ENCODE peak calls at places on chromosomes 4 and X, in ten cellular contexts. One of them, this sample, is unnamed.

GRCh38 chrX:109760241-109760921 is 27.3 kb upstream of the ACSL4 start:
- DNase-seq in T follicular helper cell: no peak
- DNase-seq in T-cell: no peak
- DNase-seq in lower lobe of right lung: no peak
- DNase-seq in occipital lobe: no peak
- DNase-seq in anterior cingulate cortex: no peak
- DNase-seq in NB4: no peak
- DNase-seq in glutamatergic neuron: no peak
- DNase-seq in germinal center: no peak
- DNase-seq in stimulated activated CD8-positive, alpha-beta memory T cell treated with anti-CD3 and anti-CD28 coated beads, Interleukin-12 subunit alpha, Interleukin-12 subunit beta, amount 100 ng/mL, for 4 hours: no peak
- DNase-seq in this sample: no peak

GRCh38 chr4:9765091-9765490 is 16.3 kb upstream of the DRD5 start:
- DNase-seq in NB4: peak
- DNase-seq in T follicular helper cell: no peak
- DNase-seq in anterior cingulate cortex: no peak
- DNase-seq in stimulated activated CD8-positive, alpha-beta memory T cell treated with anti-CD3 and anti-CD28 coated beads, Interleukin-12 subunit alpha, Interleukin-12 subunit beta, amount 100 ng/mL, for 4 hours: no peak
- DNase-seq in occipital lobe: no peak
- DNase-seq in glutamatergic neuron: peak
- DNase-seq in germinal center: peak
- DNase-seq in lower lobe of right lung: no peak
- DNase-seq in T-cell: no peak
- DNase-seq in this sample: peak

GRCh38 chr4:164571593-164572385 is 182.1 kb upstream of the SMIM31 start:
- DNase-seq in NB4: no peak
- DNase-seq in T-cell: no peak
- DNase-seq in germinal center: no peak
- DNase-seq in T follicular helper cell: no peak
- DNase-seq in lower lobe of right lung: no peak
- DNase-seq in anterior cingulate cortex: no peak
- DNase-seq in glutamatergic neuron: no peak
- DNase-seq in stimulated activated CD8-positive, alpha-beta memory T cell treated with anti-CD3 and anti-CD28 coated beads, Interleukin-12 subunit alpha, Interleukin-12 subunit beta, amount 100 ng/mL, for 4 hours: no peak
- DNase-seq in occipital lobe: no peak
- DNase-seq in this sample: no peak

GRCh38 chr4:38163216-38164006 is 203.2 kb downstream of the PTTG2 start:
- DNase-seq in anterior cingulate cortex: no peak
- DNase-seq in T follicular helper cell: no peak
- DNase-seq in NB4: no peak
- DNase-seq in germinal center: no peak
- DNase-seq in T-cell: no peak
- DNase-seq in glutamatergic neuron: no peak
- DNase-seq in stimulated activated CD8-positive, alpha-beta memory T cell treated with anti-CD3 and anti-CD28 coated beads, Interleukin-12 subunit alpha, Interleukin-12 subunit beta, amount 100 ng/mL, for 4 hours: no peak
- DNase-seq in occipital lobe: no peak
- DNase-seq in lower lobe of right lung: no peak
- DNase-seq in this sample: no peak

GRCh38 chr4:184514121-184514988 is 40.0 kb upstream of the IRF2 start:
- DNase-seq in T-cell: no peak
- DNase-seq in T follicular helper cell: no peak
- DNase-seq in stimulated activated CD8-positive, alpha-beta memory T cell treated with anti-CD3 and anti-CD28 coated beads, Interleukin-12 subunit alpha, Interleukin-12 subunit beta, amount 100 ng/mL, for 4 hours: no peak
- DNase-seq in occipital lobe: peak
- DNase-seq in anterior cingulate cortex: peak
- DNase-seq in NB4: peak
- DNase-seq in lower lobe of right lung: peak
- DNase-seq in germinal center: peak
- DNase-seq in glutamatergic neuron: no peak
- DNase-seq in this sample: peak

GRCh38 chr4:182062936-182063335 is 180.3 kb upstream of the TENM3 start:
- DNase-seq in NB4: no peak
- DNase-seq in occipital lobe: no peak
- DNase-seq in stimulated activated CD8-positive, alpha-beta memory T cell treated with anti-CD3 and anti-CD28 coated beads, Interleukin-12 subunit alpha, Interleukin-12 subunit beta, amount 100 ng/mL, for 4 hours: no peak
- DNase-seq in anterior cingulate cortex: no peak
- DNase-seq in T follicular helper cell: no peak
- DNase-seq in T-cell: no peak
- DNase-seq in lower lobe of right lung: no peak
- DNase-seq in glutamatergic neuron: no peak
- DNase-seq in germinal center: no peak
- DNase-seq in this sample: no peak

GRCh38 chrX:150980711-150981110 is 2.4 kb upstream of the HMGB3 start:
- DNase-seq in germinal center: no peak
- DNase-seq in anterior cingulate cortex: no peak
- DNase-seq in T follicular helper cell: no peak
- DNase-seq in stimulated activated CD8-positive, alpha-beta memory T cell treated with anti-CD3 and anti-CD28 coated beads, Interleukin-12 subunit alpha, Interleukin-12 subunit beta, amount 100 ng/mL, for 4 hours: no peak
- DNase-seq in NB4: no peak
- DNase-seq in lower lobe of right lung: no peak
- DNase-seq in T-cell: no peak
- DNase-seq in occipital lobe: no peak
- DNase-seq in glutamatergic neuron: no peak
- DNase-seq in this sample: no peak

GRCh38 chr4:152106113-152106763 is 345.4 kb upstream of the GATB start:
- DNase-seq in T follicular helper cell: no peak
- DNase-seq in glutamatergic neuron: no peak
- DNase-seq in stimulated activated CD8-positive, alpha-beta memory T cell treated with anti-CD3 and anti-CD28 coated beads, Interleukin-12 subunit alpha, Interleukin-12 subunit beta, amount 100 ng/mL, for 4 hours: no peak
- DNase-seq in anterior cingulate cortex: no peak
- DNase-seq in NB4: peak
- DNase-seq in lower lobe of right lung: peak
- DNase-seq in germinal center: no peak
- DNase-seq in occipital lobe: peak
- DNase-seq in T-cell: no peak
- DNase-seq in this sample: peak

GRCh38 chrX:626745-627509 is 3.7 kb upstream of the SHOX start:
- DNase-seq in stimulated activated CD8-positive, alpha-beta memory T cell treated with anti-CD3 and anti-CD28 coated beads, Interleukin-12 subunit alpha, Interleukin-12 subunit beta, amount 100 ng/mL, for 4 hours: no peak
- DNase-seq in T follicular helper cell: no peak
- DNase-seq in lower lobe of right lung: no peak
- DNase-seq in NB4: peak
- DNase-seq in occipital lobe: no peak
- DNase-seq in T-cell: no peak
- DNase-seq in anterior cingulate cortex: no peak
- DNase-seq in glutamatergic neuron: no peak
- DNase-seq in germinal center: no peak
- DNase-seq in this sample: no peak

GRCh38 chrX:95076449-95076848 is 1402.4 kb downstream of the FAM133A start:
- DNase-seq in glutamatergic neuron: no peak
- DNase-seq in T-cell: no peak
- DNase-seq in NB4: peak
- DNase-seq in occipital lobe: no peak
- DNase-seq in T follicular helper cell: no peak
- DNase-seq in stimulated activated CD8-positive, alpha-beta memory T cell treated with anti-CD3 and anti-CD28 coated beads, Interleukin-12 subunit alpha, Interleukin-12 subunit beta, amount 100 ng/mL, for 4 hours: no peak
- DNase-seq in germinal center: no peak
- DNase-seq in anterior cingulate cortex: no peak
- DNase-seq in lower lobe of right lung: no peak
- DNase-seq in this sample: no peak

GRCh38 chrX:155966876-155967275 is 30.6 kb upstream of the IL9R start:
- DNase-seq in glutamatergic neuron: peak
- DNase-seq in NB4: peak
- DNase-seq in stimulated activated CD8-positive, alpha-beta memory T cell treated with anti-CD3 and anti-CD28 coated beads, Interleukin-12 subunit alpha, Interleukin-12 subunit beta, amount 100 ng/mL, for 4 hours: no peak
- DNase-seq in T follicular helper cell: no peak
- DNase-seq in germinal center: peak
- DNase-seq in occipital lobe: no peak
- DNase-seq in lower lobe of right lung: no peak
- DNase-seq in T-cell: no peak
- DNase-seq in anterior cingulate cortex: no peak
- DNase-seq in this sample: no peak

GRCh38 chr4:188295899-188296298 is 156.7 kb downstream of the TRIML1 start:
- DNase-seq in germinal center: no peak
- DNase-seq in anterior cingulate cortex: no peak
- DNase-seq in stimulated activated CD8-positive, alpha-beta memory T cell treated with anti-CD3 and anti-CD28 coated beads, Interleukin-12 subunit alpha, Interleukin-12 subunit beta, amount 100 ng/mL, for 4 hours: no peak
- DNase-seq in occipital lobe: no peak
- DNase-seq in T-cell: no peak
- DNase-seq in NB4: no peak
- DNase-seq in glutamatergic neuron: peak
- DNase-seq in T follicular helper cell: no peak
- DNase-seq in lower lobe of right lung: no peak
- DNase-seq in this sample: no peak

GRCh38 chrX:110418220-110418856 is 59.7 kb downstream of the RTL9 start:
- DNase-seq in T-cell: no peak
- DNase-seq in stimulated activated CD8-positive, alpha-beta memory T cell treated with anti-CD3 and anti-CD28 coated beads, Interleukin-12 subunit alpha, Interleukin-12 subunit beta, amount 100 ng/mL, for 4 hours: no peak
- DNase-seq in NB4: peak
- DNase-seq in occipital lobe: peak
- DNase-seq in anterior cingulate cortex: peak
- DNase-seq in germinal center: no peak
- DNase-seq in lower lobe of right lung: peak
- DNase-seq in glutamatergic neuron: peak
- DNase-seq in T follicular helper cell: no peak
- DNase-seq in this sample: no peak

GRCh38 chrX:10360121-10360520 is 203.3 kb downstream of the CLCN4 start:
- DNase-seq in glutamatergic neuron: peak
- DNase-seq in stimulated activated CD8-positive, alpha-beta memory T cell treated with anti-CD3 and anti-CD28 coated beads, Interleukin-12 subunit alpha, Interleukin-12 subunit beta, amount 100 ng/mL, for 4 hours: no peak
- DNase-seq in T follicular helper cell: no peak
- DNase-seq in germinal center: no peak
- DNase-seq in occipital lobe: no peak
- DNase-seq in lower lobe of right lung: no peak
- DNase-seq in T-cell: no peak
- DNase-seq in NB4: no peak
- DNase-seq in anterior cingulate cortex: peak
- DNase-seq in this sample: peak

GRCh38 chr4:14143892-14144291 is 516.4 kb upstream of the BOD1L1 start:
- DNase-seq in lower lobe of right lung: no peak
- DNase-seq in NB4: peak
- DNase-seq in T follicular helper cell: no peak
- DNase-seq in occipital lobe: no peak
- DNase-seq in anterior cingulate cortex: no peak
- DNase-seq in germinal center: no peak
- DNase-seq in stimulated activated CD8-positive, alpha-beta memory T cell treated with anti-CD3 and anti-CD28 coated beads, Interleukin-12 subunit alpha, Interleukin-12 subunit beta, amount 100 ng/mL, for 4 hours: no peak
- DNase-seq in glutamatergic neuron: no peak
- DNase-seq in T-cell: no peak
- DNase-seq in this sample: no peak

GRCh38 chr4:3123201-3123671 is 48.8 kb downstream of the HTT start:
- DNase-seq in lower lobe of right lung: no peak
- DNase-seq in T follicular helper cell: no peak
- DNase-seq in anterior cingulate cortex: no peak
- DNase-seq in stimulated activated CD8-positive, alpha-beta memory T cell treated with anti-CD3 and anti-CD28 coated beads, Interleukin-12 subunit alpha, Interleukin-12 subunit beta, amount 100 ng/mL, for 4 hours: no peak
- DNase-seq in T-cell: no peak
- DNase-seq in occipital lobe: no peak
- DNase-seq in germinal center: no peak
- DNase-seq in glutamatergic neuron: no peak
- DNase-seq in NB4: no peak
- DNase-seq in this sample: no peak

GRCh38 chrX:136250191-136251041 is 784 bp downstream of the MAP7D3 start:
- DNase-seq in NB4: no peak
- DNase-seq in T follicular helper cell: no peak
- DNase-seq in germinal center: peak
- DNase-seq in T-cell: peak
- DNase-seq in stimulated activated CD8-positive, alpha-beta memory T cell treated with anti-CD3 and anti-CD28 coated beads, Interleukin-12 subunit alpha, Interleukin-12 subunit beta, amount 100 ng/mL, for 4 hours: peak
- DNase-seq in occipital lobe: no peak
- DNase-seq in lower lobe of right lung: no peak
- DNase-seq in glutamatergic neuron: no peak
- DNase-seq in anterior cingulate cortex: no peak
- DNase-seq in this sample: no peak

GRCh38 chr4:139606600-139607301 is 50.7 kb upstream of the SETD7 start:
- DNase-seq in T follicular helper cell: no peak
- DNase-seq in stimulated activated CD8-positive, alpha-beta memory T cell treated with anti-CD3 and anti-CD28 coated beads, Interleukin-12 subunit alpha, Interleukin-12 subunit beta, amount 100 ng/mL, for 4 hours: no peak
- DNase-seq in occipital lobe: no peak
- DNase-seq in T-cell: no peak
- DNase-seq in glutamatergic neuron: no peak
- DNase-seq in NB4: no peak
- DNase-seq in lower lobe of right lung: no peak
- DNase-seq in anterior cingulate cortex: no peak
- DNase-seq in germinal center: no peak
- DNase-seq in this sample: no peak

GRCh38 chr4:945274-946102 is 13.2 kb downstream of the TMEM175 start:
- DNase-seq in occipital lobe: no peak
- DNase-seq in germinal center: no peak
- DNase-seq in NB4: no peak
- DNase-seq in lower lobe of right lung: no peak
- DNase-seq in T follicular helper cell: no peak
- DNase-seq in anterior cingulate cortex: no peak
- DNase-seq in stimulated activated CD8-positive, alpha-beta memory T cell treated with anti-CD3 and anti-CD28 coated beads, Interleukin-12 subunit alpha, Interleukin-12 subunit beta, amount 100 ng/mL, for 4 hours: no peak
- DNase-seq in T-cell: no peak
- DNase-seq in glutamatergic neuron: no peak
- DNase-seq in this sample: no peak

GRCh38 chrX:40327085-40327484 is 229.3 kb upstream of the BCOR start:
- DNase-seq in occipital lobe: no peak
- DNase-seq in glutamatergic neuron: no peak
- DNase-seq in stimulated activated CD8-positive, alpha-beta memory T cell treated with anti-CD3 and anti-CD28 coated beads, Interleukin-12 subunit alpha, Interleukin-12 subunit beta, amount 100 ng/mL, for 4 hours: no peak
- DNase-seq in T-cell: no peak
- DNase-seq in anterior cingulate cortex: no peak
- DNase-seq in germinal center: no peak
- DNase-seq in NB4: no peak
- DNase-seq in lower lobe of right lung: no peak
- DNase-seq in T follicular helper cell: no peak
- DNase-seq in this sample: no peak

GRCh38 chr4:137775701-137776100 is 243.4 kb upstream of the PCDH18 start:
- DNase-seq in NB4: no peak
- DNase-seq in glutamatergic neuron: no peak
- DNase-seq in germinal center: no peak
- DNase-seq in T-cell: no peak
- DNase-seq in occipital lobe: no peak
- DNase-seq in lower lobe of right lung: no peak
- DNase-seq in anterior cingulate cortex: no peak
- DNase-seq in stimulated activated CD8-positive, alpha-beta memory T cell treated with anti-CD3 and anti-CD28 coated beads, Interleukin-12 subunit alpha, Interleukin-12 subunit beta, amount 100 ng/mL, for 4 hours: no peak
- DNase-seq in T follicular helper cell: no peak
- DNase-seq in this sample: no peak

GRCh38 chr4:3388461-3389185 is 53.1 kb upstream of the HGFAC start:
- DNase-seq in T-cell: no peak
- DNase-seq in NB4: peak
- DNase-seq in germinal center: peak
- DNase-seq in stimulated activated CD8-positive, alpha-beta memory T cell treated with anti-CD3 and anti-CD28 coated beads, Interleukin-12 subunit alpha, Interleukin-12 subunit beta, amount 100 ng/mL, for 4 hours: no peak
- DNase-seq in lower lobe of right lung: peak
- DNase-seq in anterior cingulate cortex: no peak
- DNase-seq in glutamatergic neuron: no peak
- DNase-seq in occipital lobe: no peak
- DNase-seq in T follicular helper cell: no peak
- DNase-seq in this sample: no peak

GRCh38 chrX:119784747-119785446 is 6.5 kb downstream of the RPL39 start:
- DNase-seq in T-cell: peak
- DNase-seq in glutamatergic neuron: peak
- DNase-seq in lower lobe of right lung: no peak
- DNase-seq in occipital lobe: no peak
- DNase-seq in germinal center: peak
- DNase-seq in anterior cingulate cortex: no peak
- DNase-seq in stimulated activated CD8-positive, alpha-beta memory T cell treated with anti-CD3 and anti-CD28 coated beads, Interleukin-12 subunit alpha, Interleukin-12 subunit beta, amount 100 ng/mL, for 4 hours: no peak
- DNase-seq in T follicular helper cell: peak
- DNase-seq in NB4: peak
- DNase-seq in this sample: no peak

GRCh38 chr4:54384563-54384962 is 155.5 kb downstream of the PDGFRA start:
- DNase-seq in T-cell: no peak
- DNase-seq in glutamatergic neuron: no peak
- DNase-seq in NB4: peak
- DNase-seq in occipital lobe: no peak
- DNase-seq in germinal center: no peak
- DNase-seq in lower lobe of right lung: no peak
- DNase-seq in stimulated activated CD8-positive, alpha-beta memory T cell treated with anti-CD3 and anti-CD28 coated beads, Interleukin-12 subunit alpha, Interleukin-12 subunit beta, amount 100 ng/mL, for 4 hours: no peak
- DNase-seq in T follicular helper cell: no peak
- DNase-seq in anterior cingulate cortex: no peak
- DNase-seq in this sample: peak

GRCh38 chr4:150769235-150769634 is 187.3 kb downstream of the MAB21L2 start:
- DNase-seq in lower lobe of right lung: no peak
- DNase-seq in anterior cingulate cortex: no peak
- DNase-seq in NB4: peak
- DNase-seq in germinal center: no peak
- DNase-seq in stimulated activated CD8-positive, alpha-beta memory T cell treated with anti-CD3 and anti-CD28 coated beads, Interleukin-12 subunit alpha, Interleukin-12 subunit beta, amount 100 ng/mL, for 4 hours: no peak
- DNase-seq in T follicular helper cell: no peak
- DNase-seq in occipital lobe: no peak
- DNase-seq in T-cell: no peak
- DNase-seq in glutamatergic neuron: no peak
- DNase-seq in this sample: no peak

GRCh38 chrX:118698516-118699247 is 28.7 kb upstream of the IL13RA1 start:
- DNase-seq in stimulated activated CD8-positive, alpha-beta memory T cell treated with anti-CD3 and anti-CD28 coated beads, Interleukin-12 subunit alpha, Interleukin-12 subunit beta, amount 100 ng/mL, for 4 hours: no peak
- DNase-seq in glutamatergic neuron: no peak
- DNase-seq in germinal center: no peak
- DNase-seq in occipital lobe: no peak
- DNase-seq in T-cell: no peak
- DNase-seq in lower lobe of right lung: no peak
- DNase-seq in anterior cingulate cortex: no peak
- DNase-seq in T follicular helper cell: no peak
- DNase-seq in NB4: peak
- DNase-seq in this sample: no peak

GRCh38 chr4:972651-973424 is 531 bp downstream of the DGKQ start:
- DNase-seq in glutamatergic neuron: no peak
- DNase-seq in occipital lobe: no peak
- DNase-seq in T follicular helper cell: peak
- DNase-seq in stimulated activated CD8-positive, alpha-beta memory T cell treated with anti-CD3 and anti-CD28 coated beads, Interleukin-12 subunit alpha, Interleukin-12 subunit beta, amount 100 ng/mL, for 4 hours: peak
- DNase-seq in anterior cingulate cortex: no peak
- DNase-seq in lower lobe of right lung: peak
- DNase-seq in germinal center: peak
- DNase-seq in NB4: peak
- DNase-seq in T-cell: peak
- DNase-seq in this sample: no peak